ENCODE peak calls at places on chromosomes 11 and 22, in nine cellular contexts. One of them, this sample, is unnamed.

GRCh38 chr11:67054851-67055523 is 1.7 kb upstream of the RHOD start:
- DNase-seq in AG04450: no peak
- DNase-seq in stomach: peak
- DNase-seq in GM23338: no peak
- DNase-seq in lower leg skin: peak
- DNase-seq in fibroblast of the aortic adventitia: peak
- DNase-seq in HepG2: peak
- DNase-seq in suprapubic skin: peak
- DNase-seq in pancreas: peak
- DNase-seq in this sample: peak

GRCh38 chr11:66032962-66033735 is 6.9 kb upstream of the CATSPER1 start:
- DNase-seq in AG04450: no peak
- DNase-seq in stomach: no peak
- DNase-seq in GM23338: no peak
- DNase-seq in lower leg skin: no peak
- DNase-seq in fibroblast of the aortic adventitia: no peak
- DNase-seq in HepG2: no peak
- DNase-seq in suprapubic skin: no peak
- DNase-seq in pancreas: no peak
- DNase-seq in this sample: no peak

GRCh38 chr11:8016396-8016949 is 29.3 kb downstream of the EIF3F start:
- DNase-seq in AG04450: no peak
- DNase-seq in stomach: no peak
- DNase-seq in GM23338: peak
- DNase-seq in lower leg skin: no peak
- DNase-seq in fibroblast of the aortic adventitia: no peak
- DNase-seq in HepG2: no peak
- DNase-seq in suprapubic skin: peak
- DNase-seq in pancreas: no peak
- DNase-seq in this sample: no peak

GRCh38 chr11:128814856-128815705 is 52.0 kb downstream of the KCNJ1 start:
- DNase-seq in AG04450: peak
- DNase-seq in stomach: no peak
- DNase-seq in GM23338: peak
- DNase-seq in lower leg skin: peak
- DNase-seq in fibroblast of the aortic adventitia: peak
- DNase-seq in HepG2: no peak
- DNase-seq in suprapubic skin: no peak
- DNase-seq in pancreas: no peak
- DNase-seq in this sample: peak

GRCh38 chr22:42310301-42310981 is 40.0 kb upstream of the TCF20 start:
- DNase-seq in AG04450: no peak
- DNase-seq in stomach: no peak
- DNase-seq in GM23338: no peak
- DNase-seq in lower leg skin: no peak
- DNase-seq in fibroblast of the aortic adventitia: no peak
- DNase-seq in HepG2: no peak
- DNase-seq in suprapubic skin: no peak
- DNase-seq in pancreas: no peak
- DNase-seq in this sample: no peak

GRCh38 chr22:31829505-31829904 is 75.7 kb downstream of the DEPDC5 start:
- DNase-seq in AG04450: peak
- DNase-seq in stomach: no peak
- DNase-seq in GM23338: no peak
- DNase-seq in lower leg skin: no peak
- DNase-seq in fibroblast of the aortic adventitia: peak
- DNase-seq in HepG2: peak
- DNase-seq in suprapubic skin: no peak
- DNase-seq in pancreas: no peak
- DNase-seq in this sample: peak

GRCh38 chr22:43078522-43078921 is 10.7 kb downstream of the TTLL1 start:
- DNase-seq in AG04450: no peak
- DNase-seq in stomach: no peak
- DNase-seq in GM23338: no peak
- DNase-seq in lower leg skin: no peak
- DNase-seq in fibroblast of the aortic adventitia: no peak
- DNase-seq in HepG2: peak
- DNase-seq in suprapubic skin: no peak
- DNase-seq in pancreas: no peak
- DNase-seq in this sample: no peak

GRCh38 chr22:46147471-46148267 is 2.7 kb upstream of the PPARA start:
- DNase-seq in AG04450: no peak
- DNase-seq in stomach: no peak
- DNase-seq in GM23338: no peak
- DNase-seq in lower leg skin: no peak
- DNase-seq in fibroblast of the aortic adventitia: no peak
- DNase-seq in HepG2: peak
- DNase-seq in suprapubic skin: no peak
- DNase-seq in pancreas: peak
- DNase-seq in this sample: no peak

GRCh38 chr11:116072133-116072532 is 567.9 kb upstream of the CADM1 start:
- DNase-seq in AG04450: no peak
- DNase-seq in stomach: no peak
- DNase-seq in GM23338: peak
- DNase-seq in lower leg skin: no peak
- DNase-seq in fibroblast of the aortic adventitia: no peak
- DNase-seq in HepG2: no peak
- DNase-seq in suprapubic skin: no peak
- DNase-seq in pancreas: no peak
- DNase-seq in this sample: no peak

GRCh38 chr11:116071241-116071640 is 567.0 kb upstream of the CADM1 start:
- DNase-seq in AG04450: no peak
- DNase-seq in stomach: no peak
- DNase-seq in GM23338: no peak
- DNase-seq in lower leg skin: no peak
- DNase-seq in fibroblast of the aortic adventitia: no peak
- DNase-seq in HepG2: no peak
- DNase-seq in suprapubic skin: no peak
- DNase-seq in pancreas: no peak
- DNase-seq in this sample: no peak

GRCh38 chr11:116077092-116077491 is 572.9 kb upstream of the CADM1 start:
- DNase-seq in AG04450: no peak
- DNase-seq in stomach: no peak
- DNase-seq in GM23338: no peak
- DNase-seq in lower leg skin: no peak
- DNase-seq in fibroblast of the aortic adventitia: no peak
- DNase-seq in HepG2: no peak
- DNase-seq in suprapubic skin: no peak
- DNase-seq in pancreas: no peak
- DNase-seq in this sample: no peak

GRCh38 chr11:116072776-116073175 is 568.6 kb upstream of the CADM1 start:
- DNase-seq in AG04450: no peak
- DNase-seq in stomach: no peak
- DNase-seq in GM23338: peak
- DNase-seq in lower leg skin: no peak
- DNase-seq in fibroblast of the aortic adventitia: no peak
- DNase-seq in HepG2: no peak
- DNase-seq in suprapubic skin: no peak
- DNase-seq in pancreas: no peak
- DNase-seq in this sample: no peak

DNA sequence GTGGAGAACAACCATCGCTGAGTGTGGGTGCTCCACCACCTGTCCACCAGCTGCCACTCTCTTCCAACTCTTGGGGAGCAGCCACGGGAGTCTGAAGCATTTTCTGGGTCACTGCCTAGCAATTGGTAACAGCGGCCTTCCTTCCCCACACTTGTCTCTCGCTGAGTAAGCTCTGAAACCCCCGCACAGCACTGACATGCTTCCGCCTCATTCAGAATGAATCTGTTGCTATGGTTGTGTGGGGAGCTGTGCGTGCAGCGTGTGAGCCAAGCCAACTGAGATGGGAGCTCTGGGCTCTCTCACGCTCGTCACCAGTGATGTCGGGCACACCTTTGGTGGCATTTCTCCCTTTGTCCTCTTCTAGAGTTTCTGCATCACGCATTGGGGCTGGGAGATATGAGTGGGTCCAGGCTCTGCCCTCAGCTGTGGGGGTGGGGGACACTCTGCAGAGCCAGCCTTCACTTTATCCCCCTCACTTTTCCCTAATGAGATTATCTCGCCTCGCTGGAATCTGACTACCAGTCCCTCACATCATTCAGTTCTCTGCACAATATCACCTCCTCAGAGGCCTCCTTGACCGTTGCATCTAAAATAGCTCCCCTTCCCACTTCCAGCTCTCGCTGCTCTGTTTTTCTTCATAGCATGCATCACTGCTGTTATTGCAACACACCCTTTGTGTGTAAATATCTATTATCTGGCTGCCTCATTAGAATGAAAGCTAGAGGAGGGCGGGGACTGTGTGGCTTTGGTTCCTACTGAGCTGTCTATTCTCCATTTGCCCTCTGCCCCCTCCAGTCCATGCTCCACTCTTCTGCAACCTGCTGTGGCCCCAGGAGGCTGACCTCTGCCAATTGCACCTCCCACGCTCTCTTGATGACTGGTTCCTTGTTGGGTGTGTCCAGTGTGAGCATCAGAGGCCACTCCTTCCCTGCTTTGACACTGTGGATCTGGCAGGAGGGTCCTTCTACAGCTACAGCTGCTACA is 569.9 kb upstream of the CADM1 start:
- DNase-seq in AG04450: no peak
- DNase-seq in stomach: no peak
- DNase-seq in GM23338: no peak
- DNase-seq in lower leg skin: no peak
- DNase-seq in fibroblast of the aortic adventitia: no peak
- DNase-seq in HepG2: no peak
- DNase-seq in suprapubic skin: no peak
- DNase-seq in pancreas: no peak
- DNase-seq in this sample: peak
- TF ChIP-seq CTCF in AG04450: no peak
- TF ChIP-seq CTCF in stomach: no peak
- TF ChIP-seq CTCF in GM23338: no peak
- TF ChIP-seq CTCF in lower leg skin: no peak
- TF ChIP-seq CTCF in fibroblast of the aortic adventitia: no peak
- TF ChIP-seq CTCF in HepG2: no peak
- TF ChIP-seq CTCF in suprapubic skin: no peak
- TF ChIP-seq CTCF in pancreas: no peak
- TF ChIP-seq CTCF in this sample: no peak

GRCh38 chr22:45120931-45121330 is 42.8 kb upstream of the NUP50 start:
- DNase-seq in AG04450: no peak
- DNase-seq in stomach: no peak
- DNase-seq in GM23338: no peak
- DNase-seq in lower leg skin: no peak
- DNase-seq in fibroblast of the aortic adventitia: no peak
- DNase-seq in HepG2: no peak
- DNase-seq in suprapubic skin: no peak
- DNase-seq in pancreas: no peak
- DNase-seq in this sample: no peak

GRCh38 chr22:45124176-45124857 is 39.4 kb upstream of the NUP50 start:
- DNase-seq in AG04450: no peak
- DNase-seq in stomach: no peak
- DNase-seq in GM23338: no peak
- DNase-seq in lower leg skin: no peak
- DNase-seq in fibroblast of the aortic adventitia: peak
- DNase-seq in HepG2: no peak
- DNase-seq in suprapubic skin: no peak
- DNase-seq in pancreas: no peak
- DNase-seq in this sample: no peak

GRCh38 chr22:45127866-45128265 is 35.9 kb upstream of the NUP50 start:
- DNase-seq in AG04450: no peak
- DNase-seq in stomach: no peak
- DNase-seq in GM23338: no peak
- DNase-seq in lower leg skin: no peak
- DNase-seq in fibroblast of the aortic adventitia: peak
- DNase-seq in HepG2: no peak
- DNase-seq in suprapubic skin: no peak
- DNase-seq in pancreas: no peak
- DNase-seq in this sample: peak

GRCh38 chr22:45129703-45130524 is 33.8 kb upstream of the NUP50 start:
- DNase-seq in AG04450: no peak
- DNase-seq in stomach: no peak
- DNase-seq in GM23338: peak
- DNase-seq in lower leg skin: no peak
- DNase-seq in fibroblast of the aortic adventitia: no peak
- DNase-seq in HepG2: no peak
- DNase-seq in suprapubic skin: no peak
- DNase-seq in pancreas: no peak
- DNase-seq in this sample: no peak

DNA sequence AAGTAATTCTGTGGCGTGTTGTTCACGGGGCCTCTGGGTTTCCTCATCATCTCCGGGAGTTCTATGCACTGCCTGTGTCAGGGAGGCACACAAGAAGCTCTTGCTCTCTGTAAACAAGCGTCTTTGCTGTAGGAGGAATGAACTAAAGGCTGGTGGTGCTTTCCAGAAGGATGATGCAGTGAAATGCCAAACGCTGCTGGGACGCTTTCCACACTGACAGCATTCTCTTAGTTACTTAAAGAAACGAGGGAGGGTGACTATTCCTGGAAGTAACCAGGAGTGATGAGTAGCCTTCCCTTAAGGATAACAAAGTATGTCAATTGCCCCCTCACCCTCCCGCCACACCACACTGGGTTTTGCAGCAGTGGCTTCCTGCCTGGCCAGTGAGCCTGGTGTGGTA is 38.5 kb upstream of the NUP50 start:
- DNase-seq in AG04450: peak
- DNase-seq in stomach: no peak
- DNase-seq in GM23338: no peak
- DNase-seq in lower leg skin: no peak
- DNase-seq in fibroblast of the aortic adventitia: peak
- DNase-seq in HepG2: no peak
- DNase-seq in suprapubic skin: no peak
- DNase-seq in pancreas: no peak
- DNase-seq in this sample: peak
- H3K4me3 ChIP-seq in AG04450: no peak
- H3K4me3 ChIP-seq in stomach: no peak
- H3K4me3 ChIP-seq in GM23338: no peak
- H3K4me3 ChIP-seq in lower leg skin: no peak
- H3K4me3 ChIP-seq in fibroblast of the aortic adventitia: no peak
- H3K4me3 ChIP-seq in HepG2: no peak
- H3K4me3 ChIP-seq in suprapubic skin: no peak
- H3K4me3 ChIP-seq in pancreas: no peak
- H3K4me3 ChIP-seq in this sample: no peak

GRCh38 chr11:27509953-27510352 is 3.4 kb upstream of the LIN7C start:
- DNase-seq in AG04450: no peak
- DNase-seq in stomach: no peak
- DNase-seq in GM23338: no peak
- DNase-seq in lower leg skin: no peak
- DNase-seq in fibroblast of the aortic adventitia: no peak
- DNase-seq in HepG2: no peak
- DNase-seq in suprapubic skin: no peak
- DNase-seq in pancreas: no peak
- DNase-seq in this sample: no peak

GRCh38 chr11:27507561-27508322 is 1.2 kb upstream of the LIN7C start:
- DNase-seq in AG04450: no peak
- DNase-seq in stomach: no peak
- DNase-seq in GM23338: no peak
- DNase-seq in lower leg skin: no peak
- DNase-seq in fibroblast of the aortic adventitia: no peak
- DNase-seq in HepG2: no peak
- DNase-seq in suprapubic skin: no peak
- DNase-seq in pancreas: no peak
- DNase-seq in this sample: no peak

GRCh38 chr11:27505781-27506180 is 788 bp downstream of the LIN7C start:
- DNase-seq in AG04450: no peak
- DNase-seq in stomach: no peak
- DNase-seq in GM23338: peak
- DNase-seq in lower leg skin: no peak
- DNase-seq in fibroblast of the aortic adventitia: peak
- DNase-seq in HepG2: peak
- DNase-seq in suprapubic skin: no peak
- DNase-seq in pancreas: no peak
- DNase-seq in this sample: no peak

GRCh38 chr11:27501102-27501501 is 5.5 kb downstream of the LIN7C start:
- DNase-seq in AG04450: no peak
- DNase-seq in stomach: no peak
- DNase-seq in GM23338: no peak
- DNase-seq in lower leg skin: no peak
- DNase-seq in fibroblast of the aortic adventitia: no peak
- DNase-seq in HepG2: no peak
- DNase-seq in suprapubic skin: no peak
- DNase-seq in pancreas: no peak
- DNase-seq in this sample: no peak

GRCh38 chr11:27506200-27507182 is at the start of gene LIN7C:
- DNase-seq in AG04450: peak
- DNase-seq in stomach: peak
- DNase-seq in GM23338: peak
- DNase-seq in lower leg skin: peak
- DNase-seq in fibroblast of the aortic adventitia: peak
- DNase-seq in HepG2: peak
- DNase-seq in suprapubic skin: peak
- DNase-seq in pancreas: peak
- DNase-seq in this sample: peak
- TF ChIP-seq CTCF in AG04450: no peak
- TF ChIP-seq CTCF in stomach: no peak
- TF ChIP-seq CTCF in GM23338: no peak
- TF ChIP-seq CTCF in lower leg skin: no peak
- TF ChIP-seq CTCF in fibroblast of the aortic adventitia: peak
- TF ChIP-seq CTCF in HepG2: peak
- TF ChIP-seq CTCF in suprapubic skin: no peak
- TF ChIP-seq CTCF in pancreas: no peak
- TF ChIP-seq CTCF in this sample: no peak

GRCh38 chr11:17386331-17387084 is 2.0 kb downstream of the KCNJ11 start:
- DNase-seq in AG04450: no peak
- DNase-seq in stomach: peak
- DNase-seq in GM23338: peak
- DNase-seq in lower leg skin: no peak
- DNase-seq in fibroblast of the aortic adventitia: peak
- DNase-seq in HepG2: peak
- DNase-seq in suprapubic skin: peak
- DNase-seq in pancreas: peak
- DNase-seq in this sample: peak
- H3K4me3 ChIP-seq in AG04450: no peak
- H3K4me3 ChIP-seq in stomach: peak
- H3K4me3 ChIP-seq in GM23338: no peak
- H3K4me3 ChIP-seq in lower leg skin: no peak
- H3K4me3 ChIP-seq in fibroblast of the aortic adventitia: no peak
- H3K4me3 ChIP-seq in HepG2: no peak
- H3K4me3 ChIP-seq in suprapubic skin: no peak
- H3K4me3 ChIP-seq in pancreas: peak
- H3K4me3 ChIP-seq in this sample: no peak